ENCODE peak calls at places on chromosomes 11 and 22, in four cellular contexts. J is A172, T is fibroblast of the aortic adventitia, C is caudate nucleus. S is an unnamed sample.

GRCh38 chr11:134497586-134497985 is 85.5 kb upstream of the B3GAT1 start:
- DNase-seq in J (no peak), C (no peak), T (no peak), S (no peak)

GRCh38 chr11:13939952-13940610 is 22.4 kb upstream of the SPON1 start:
- DNase-seq in C (no peak), J (peak; percentile 78), T (no peak), S (no peak)

GRCh38 chr11:83195176-83195531 is 1.6 kb downstream of the ANKRD42 start:
- DNase-seq in J (no peak), C (no peak), T (no peak), S (no peak)

GRCh38 chr11:9136731-9137130 is 45.3 kb upstream of the SCUBE2 start:
- DNase-seq in J (no peak), T (no peak), C (no peak), S (no peak)

GRCh38 chr11:79059171-79059570 is 381.7 kb downstream of the TENM4 start:
- DNase-seq in C (no peak), J (no peak), T (no peak), S (no peak)

GRCh38 chr11:110121204-110121603 is 28.0 kb downstream of the ZC3H12C start:
- DNase-seq in C (no peak), J (peak; percentile 8), T (peak; percentile 85), S (no peak)

GRCh38 chr11:126861796-126862195 is 138.8 kb downstream of the KIRREL3 start:
- DNase-seq in C (no peak), T (no peak), J (no peak), S (no peak)

GRCh38 chr11:41954034-41954433 is 494.6 kb upstream of the LRRC4C start:
- DNase-seq in C (no peak), J (no peak), T (peak; percentile 32), S (no peak)

GRCh38 chr11:121841487-121842167 is 274.4 kb downstream of the BLID start:
- DNase-seq in T (peak; percentile 94), J (no peak), C (no peak), S (no peak)

GRCh38 chr11:86515297-86516094 is 140.8 kb downstream of the CCDC81 start:
- DNase-seq in J (peak; percentile 93), T (peak; percentile 71), C (no peak), S (no peak)

GRCh38 chr11:128892866-128893565 is 1.9 kb downstream of the KCNJ5 start:
- DNase-seq in T (no peak), C (no peak), J (no peak), S (no peak)

GRCh38 chr11:117421041-117421440 is 93.4 kb downstream of the CEP164 start:
- DNase-seq in J (no peak), C (no peak), T (no peak), S (no peak)

GRCh38 chr11:1116666-1117390 is 40.9 kb upstream of the MUC5AC start:
- DNase-seq in T (no peak), C (no peak), J (no peak), S (no peak)

GRCh38 chr11:4086584-4087353 is 7.8 kb upstream of the RRM1 start:
- DNase-seq in T (no peak), C (no peak), J (no peak), S (no peak)

GRCh38 chr22:35418088-35418487 is 18.1 kb downstream of the MCM5 start:
- DNase-seq in T (peak; percentile 43), C (no peak), J (no peak), S (no peak)

GRCh38 chr11:47340980-47341775 is 11.3 kb downstream of the MYBPC3 start:
- DNase-seq in J (no peak), C (no peak), T (peak; percentile 15), S (no peak)

GRCh38 chr11:75719639-75720239 is 2.1 kb downstream of the MOGAT2 start:
- DNase-seq in T (no peak), C (no peak), J (no peak), S (no peak)

GRCh38 chr11:97966901-97967300 is 1053.8 kb upstream of the CNTN5 start:
- DNase-seq in T (no peak), C (no peak), J (no peak), S (no peak)

GRCh38 chr22:34070051-34070450 is 149.8 kb upstream of the LARGE1 start:
- DNase-seq in C (no peak), T (no peak), J (no peak), S (no peak)

GRCh38 chr11:123903932-123904331 is 2.0 kb downstream of the OR8D4 start:
- DNase-seq in C (no peak), J (no peak), T (no peak), S (no peak)

GRCh38 chr11:118374729-118375128 is 15.3 kb downstream of the UBE4A start:
- DNase-seq in J (no peak), C (no peak), T (no peak), S (no peak)

GRCh38 chr11:23865341-23865975 is 631.4 kb upstream of the LUZP2 start:
- DNase-seq in T (no peak), C (no peak), J (no peak), S (no peak)

GRCh38 chr11:34407121-34407813 is 31.5 kb upstream of the CAT start:
- DNase-seq in J (no peak), T (no peak), C (no peak), S (no peak)

GRCh38 chr11:75314771-75315438 is 36.6 kb downstream of the ARRB1 start:
- DNase-seq in T (no peak), C (no peak), J (no peak), S (no peak)

GRCh38 chr11:77821349-77821851 is 456 bp downstream of the AAMDC start:
- DNase-seq in C (no peak), J (peak; percentile 26), T (peak; percentile 50), S (no peak)

S was measured in substantia nigra.